ENCODE peak calls at places on chromosome 6, in ten cellular contexts. B, H, M, J, S, E, W, R, C and T are unnamed samples.

GRCh38 chr6:54655162-54655561 is 191.4 kb upstream of the FAM83B start:
- DNase-seq in B (no peak), H (no peak), M (no peak), J (no peak), S (no peak), E (peak; percentile 62), W (no peak), R (no peak), C (no peak), T (peak; percentile 3)

GRCh38 chr6:125154184-125155135 is 887 bp downstream of the TPD52L1 start:
- DNase-seq in B (peak; percentile 50), H (peak; percentile 57), M (no peak), J (peak; percentile 39), S (peak; percentile 38), E (peak; percentile 60), W (peak; percentile 61), R (peak; percentile 2), C (peak; percentile 36), T (peak; percentile 76)

GRCh38 chr6:44507014-44507413 is 119.5 kb downstream of the CDC5L start:
- DNase-seq in B (no peak), H (no peak), M (no peak), J (no peak), S (no peak), E (no peak), W (no peak), R (no peak), C (no peak), T (no peak)

GRCh38 chr6:8180327-8181161 is 78.2 kb upstream of the EEF1E1 start:
- DNase-seq in B (peak; percentile 70), H (no peak), M (peak; percentile 77), J (no peak), S (peak; percentile 7), E (peak; percentile 38), W (no peak), R (no peak), C (no peak), T (peak; percentile 68)

GRCh38 chr6:157881375-157881774 is 58.3 kb downstream of the SNX9 start:
- DNase-seq in B (no peak), H (no peak), M (no peak), J (no peak), S (no peak), E (no peak), W (no peak), R (no peak), C (no peak), T (no peak)

GRCh38 chr6:18543061-18543460 is 155.9 kb downstream of the RNF144B start:
- DNase-seq in B (no peak), H (no peak), M (no peak), J (no peak), S (no peak), E (no peak), W (no peak), R (no peak), C (no peak), T (no peak)

GRCh38 chr6:133854167-133854632 is 34.7 kb upstream of the TCF21 start:
- DNase-seq in B (no peak), H (no peak), M (no peak), J (no peak), S (no peak), E (no peak), W (no peak), R (no peak), C (no peak), T (no peak)

GRCh38 chr6:88376759-88377387 is 210.7 kb upstream of the CNR1 start:
- DNase-seq in B (peak; percentile 84), H (no peak), M (peak; percentile 87), J (no peak), S (no peak), E (no peak), W (no peak), R (no peak), C (no peak), T (peak; percentile 53)

GRCh38 chr6:134632034-134632433 is 314.1 kb upstream of the SGK1 start:
- DNase-seq in B (no peak), H (no peak), M (no peak), J (no peak), S (no peak), E (no peak), W (no peak), R (no peak), C (no peak), T (no peak)

GRCh38 chr6:40634429-40634828 is 47.3 kb upstream of the LRFN2 start:
- DNase-seq in B (no peak), H (no peak), M (no peak), J (no peak), S (no peak), E (no peak), W (no peak), R (no peak), C (no peak), T (no peak)

GRCh38 chr6:30152019-30152673 is 8.9 kb downstream of the TRIM10 start:
- DNase-seq in B (no peak), H (no peak), M (no peak), J (no peak), S (no peak), E (no peak), W (no peak), R (no peak), C (no peak), T (no peak)

GRCh38 chr6:127939442-127940066 is 38.7 kb upstream of the THEMIS start:
- DNase-seq in B (peak; percentile 49), H (no peak), M (peak; percentile 64), J (peak; percentile 11), S (no peak), E (peak; percentile 54), W (no peak), R (no peak), C (no peak), T (no peak)

GRCh38 chr6:167980911-167981310 is 16.6 kb upstream of the KIF25 start:
- DNase-seq in B (no peak), H (no peak), M (no peak), J (no peak), S (no peak), E (no peak), W (no peak), R (no peak), C (no peak), T (no peak)

GRCh38 chr6:10482636-10483257 is 38.4 kb upstream of the GCNT2 start:
- DNase-seq in B (no peak), H (no peak), M (no peak), J (no peak), S (no peak), E (no peak), W (no peak), R (no peak), C (no peak), T (no peak)

GRCh38 chr6:52513896-52514295 is 63.0 kb downstream of the TRAM2 start:
- DNase-seq in B (peak; percentile 48), H (no peak), M (no peak), J (no peak), S (no peak), E (no peak), W (no peak), R (no peak), C (no peak), T (no peak)

GRCh38 chr6:49556429-49556837 is 6.0 kb downstream of the C6orf141 start:
- DNase-seq in B (peak; percentile 64), H (no peak), M (no peak), J (peak; percentile 96), S (no peak), E (peak; percentile 99), W (no peak), R (no peak), C (no peak), T (peak; percentile 82)

GRCh38 chr6:45555981-45556771 is 178.4 kb upstream of the SUPT3H start:
- DNase-seq in B (peak; percentile 60), H (no peak), M (peak; percentile 94), J (no peak), S (no peak), E (peak; percentile 21), W (no peak), R (no peak), C (no peak), T (no peak)

GRCh38 chr6:152636675-152637421 is at the start of gene SYNE1:
- DNase-seq in B (peak; percentile 75), H (peak; percentile 25), M (peak; percentile 12), J (no peak), S (no peak), E (no peak), W (peak; percentile 63), R (no peak), C (peak; percentile 59), T (no peak)